ENCODE peak calls at places on chromosomes 13 and 19, in four cellular contexts. S, D, W and E are unnamed samples. For H3K9me3 and H3K36me3, the result is how much of the 10 kb centered on the place peaks cover.

GRCh38 chr13:110309661-110310524 is 2.8 kb downstream of the COL4A2 start:
- DNase-seq in S (no peak), D (no peak), W (no peak), E (peak)

GRCh38 chr19:7862413-7862951 is 11.7 kb downstream of the PRR36 start:
- DNase-seq in S (no peak), D (peak), W (peak), E (no peak)

GRCh38 chr19:46678110-46678732 is 17.2 kb upstream of the DACT3 start:
- DNase-seq in S (no peak), D (no peak), W (no peak), E (peak)

GRCh38 chr13:21014666-21015170 is 46.7 kb downstream of the LATS2 start:
- DNase-seq in S (no peak), D (no peak), W (peak), E (no peak)

GRCh38 chr19:45994456-45994988 is 745 bp upstream of the CCDC61 start:
- DNase-seq in S (peak), D (no peak), W (no peak), E (no peak)

GRCh38 chr19:8641908-8642547 is 11.6 kb downstream of the NFILZ start:
- DNase-seq in S (peak), D (peak), W (no peak), E (no peak)

GRCh38 chr19:41530761-41531301 is 45.1 kb upstream of the CEACAM21 start:
- DNase-seq in S (no peak), D (peak), W (no peak), E (no peak)

GRCh38 chr13:46516624-46517318 is 36.2 kb upstream of the LRCH1 start:
- DNase-seq in S (no peak), D (no peak), W (no peak), E (no peak)

GRCh38 chr19:11942008-11942842 is 17.3 kb downstream of the ZNF700 start:
- DNase-seq in S (no peak), D (no peak), W (no peak), E (no peak)

GRCh38 chr19:11944656-11945055 is 19.7 kb downstream of the ZNF700 start:
- DNase-seq in S (no peak), D (no peak), W (no peak), E (no peak)

GRCh38 chr19:11948646-11949045 is 16.2 kb upstream of the ZNF763 start:
- DNase-seq in S (no peak), D (no peak), W (no peak), E (no peak)

GRCh38 chr19:11942843-11943108 is 17.9 kb downstream of the ZNF700 start:
- DNase-seq in S (no peak), D (no peak), W (no peak), E (no peak)
- H3K9me3 ChIP-seq in S (half or more), D (under half), W (half or more), E (under half)

GRCh38 chr19:38045554-38046253 is 138.7 kb downstream of the SIPA1L3 start:
- DNase-seq in S (no peak), D (no peak), W (no peak), E (no peak)

GRCh38 chr19:38047048-38047435 is 140.0 kb downstream of the SIPA1L3 start:
- DNase-seq in S (no peak), D (no peak), W (no peak), E (no peak)

GRCh38 chr19:38047641-38048040 is 140.6 kb downstream of the SIPA1L3 start:
- DNase-seq in S (no peak), D (no peak), W (no peak), E (peak)

GRCh38 chr19:38044267-38045111 is 137.5 kb downstream of the SIPA1L3 start:
- DNase-seq in S (no peak), D (no peak), W (no peak), E (no peak)

GRCh38 chr19:38046254-38047047 is 139.4 kb downstream of the SIPA1L3 start:
- DNase-seq in S (no peak), D (no peak), W (no peak), E (no peak)
- H3K4me3 ChIP-seq in S (no peak), D (no peak), W (no peak), E (no peak)

DNA sequence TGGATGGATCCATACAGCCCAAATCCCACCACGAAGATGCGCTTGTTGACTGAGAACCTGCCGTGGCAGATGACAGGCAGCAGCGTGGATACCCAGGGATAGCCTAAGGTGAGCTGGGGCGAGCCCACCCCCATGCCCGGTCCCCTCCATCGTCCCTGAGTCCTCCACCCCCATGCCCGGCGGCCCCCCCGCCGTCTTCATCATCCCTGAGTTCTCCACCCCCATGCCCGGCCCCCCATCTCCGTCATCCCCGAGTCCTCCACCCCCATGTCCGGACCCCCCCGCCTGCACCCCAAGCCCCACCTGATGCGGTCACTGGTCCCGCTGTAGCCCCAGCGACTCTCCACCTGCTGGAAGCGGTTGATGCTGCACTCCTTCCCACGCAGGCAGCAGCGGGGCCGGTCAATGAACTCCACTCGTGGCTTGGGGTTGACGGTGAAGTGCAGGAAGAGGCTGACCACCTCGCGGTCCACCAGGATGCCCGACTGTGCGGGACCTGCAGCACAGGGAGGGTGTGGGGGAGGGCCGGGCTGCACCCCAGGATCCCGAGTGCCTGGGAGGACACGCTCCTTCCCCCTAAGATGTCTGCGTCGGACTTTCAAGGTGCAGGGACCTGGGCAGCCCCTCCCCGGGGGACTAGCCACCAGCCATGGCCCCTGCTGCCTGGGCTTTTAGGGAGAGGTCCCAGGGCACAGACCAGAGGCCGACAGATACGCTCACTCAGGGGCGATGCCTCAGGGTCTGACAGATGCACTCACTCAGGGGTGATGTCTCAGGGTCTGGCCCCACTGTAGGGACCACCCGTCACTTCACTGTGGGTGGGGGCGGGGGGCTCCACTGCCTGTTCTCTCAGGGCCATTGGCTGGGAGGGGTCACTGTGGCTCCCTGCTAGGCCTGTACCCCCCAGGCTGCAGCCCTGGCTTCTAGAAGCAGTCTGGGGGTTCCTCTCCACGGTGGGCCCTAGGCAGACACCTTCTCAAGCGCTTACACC is 28.0 kb downstream of the BTBD2 start:
- DNase-seq in S (no peak), D (no peak), W (no peak), E (no peak)
- H3K36me3 ChIP-seq in S (under half), D (under half), W (half or more), E (half or more)

GRCh38 chr19:58434217-58434616 is 5.7 kb downstream of the ZNF132 start:
- DNase-seq in S (no peak), D (no peak), W (no peak), E (no peak)
- H3K9me3 ChIP-seq in S (half or more), D (under half), W (half or more), E (half or more)